ENCODE peak calls at places on chromosomes 11 and 22, in nine cellular contexts. D is aorta, V is psoas muscle, J is SJSA1, P is neural progenitor cell, O is esophagus squamous epithelium, L is BE2C, S is ovary, N is right atrium auricular region. T is an unnamed sample.
A peak's percentile ranks its signal among the peaks of the same experiment; 100 is the strongest.

GRCh38 chr22:20569059-20570058 is 61.9 kb downstream of the MED15 start:
- DNase-seq in D (peak; percentile 81), V (peak; percentile 89), J (peak; percentile 96), P (no peak), O (no peak), L (no peak), S (peak; percentile 70), N (peak; percentile 84), T (peak; percentile 93)

GRCh38 chr22:44337658-44338004 is 24.9 kb upstream of the SHISAL1 start:
- DNase-seq in D (peak; percentile 72), V (no peak), J (peak; percentile 75), P (peak; percentile 48), O (no peak), L (peak; percentile 73), S (peak; percentile 83), N (peak; percentile 76), T (no peak)

GRCh38 chr11:133896642-133897330 is 51.5 kb upstream of the SPATA19 start:
- DNase-seq in D (no peak), V (no peak), J (no peak), P (no peak), O (no peak), L (no peak), S (no peak), N (no peak), T (no peak)

GRCh38 chr11:14636119-14636518 is 7.5 kb upstream of the PDE3B start:
- DNase-seq in D (no peak), V (no peak), J (no peak), P (no peak), O (no peak), L (no peak), S (no peak), N (no peak), T (no peak)

GRCh38 chr11:1880746-1881441 is 10.8 kb downstream of the PRR33 start:
- DNase-seq in D (no peak), V (no peak), J (no peak), P (no peak), O (no peak), L (no peak), S (no peak), N (no peak), T (peak; percentile 58)

GRCh38 chr11:70168405-70168754 is 34.7 kb upstream of the FADD start:
- DNase-seq in D (no peak), V (no peak), J (no peak), P (no peak), O (no peak), L (no peak), S (no peak), N (no peak), T (no peak)

GRCh38 chr11:68528630-68529029 is 68.1 kb downstream of the PPP6R3 start:
- DNase-seq in D (no peak), V (no peak), J (no peak), P (no peak), O (no peak), L (no peak), S (no peak), N (no peak), T (no peak)

GRCh38 chr22:39267966-39268365 is 23.2 kb upstream of the PDGFB start:
- DNase-seq in D (no peak), V (no peak), J (no peak), P (no peak), O (no peak), L (no peak), S (no peak), N (no peak), T (no peak)

GRCh38 chr22:35230417-35230816 is 26.9 kb upstream of the HMGXB4 start:
- DNase-seq in D (no peak), V (no peak), J (no peak), P (no peak), O (no peak), L (no peak), S (no peak), N (no peak), T (no peak)

GRCh38 chr11:125372911-125373310 is 123.2 kb downstream of the FEZ1 start:
- DNase-seq in D (peak; percentile 18), V (no peak), J (no peak), P (no peak), O (no peak), L (no peak), S (no peak), N (no peak), T (no peak)

GRCh38 chr22:46234851-46235437 is 15.1 kb downstream of the CDPF1 start:
- DNase-seq in D (no peak), V (peak; percentile 28), J (no peak), P (no peak), O (no peak), L (no peak), S (no peak), N (no peak), T (no peak)
- H3K4me1 ChIP-seq in D (no peaks in the 10 kb centered on the region), V (peaks cover 17% of the 10 kb centered on the region), J (no peaks in the 10 kb centered on the region), P (no peaks in the 10 kb centered on the region), O (peaks cover 5% of the 10 kb centered on the region), L (peaks cover 6% of the 10 kb centered on the region), S (no peaks in the 10 kb centered on the region), N (peaks cover 28% of the 10 kb centered on the region), T (no peaks in the 10 kb centered on the region)

GRCh38 chr11:108853864-108854263 is 189.0 kb downstream of the DDX10 start:
- DNase-seq in D (no peak), V (no peak), J (no peak), P (peak; percentile 69), O (no peak), L (no peak), S (no peak), N (no peak), T (no peak)

GRCh38 chr11:108851781-108852180 is 186.9 kb downstream of the DDX10 start:
- DNase-seq in D (no peak), V (no peak), J (no peak), P (no peak), O (no peak), L (no peak), S (no peak), N (no peak), T (no peak)

GRCh38 chr11:108853151-108853550 is 188.3 kb downstream of the DDX10 start:
- DNase-seq in D (no peak), V (no peak), J (no peak), P (no peak), O (no peak), L (no peak), S (no peak), N (no peak), T (no peak)

GRCh38 chr11:108852701-108853100 is 187.8 kb downstream of the DDX10 start:
- DNase-seq in D (no peak), V (no peak), J (no peak), P (no peak), O (no peak), L (no peak), S (no peak), N (no peak), T (no peak)

DNA sequence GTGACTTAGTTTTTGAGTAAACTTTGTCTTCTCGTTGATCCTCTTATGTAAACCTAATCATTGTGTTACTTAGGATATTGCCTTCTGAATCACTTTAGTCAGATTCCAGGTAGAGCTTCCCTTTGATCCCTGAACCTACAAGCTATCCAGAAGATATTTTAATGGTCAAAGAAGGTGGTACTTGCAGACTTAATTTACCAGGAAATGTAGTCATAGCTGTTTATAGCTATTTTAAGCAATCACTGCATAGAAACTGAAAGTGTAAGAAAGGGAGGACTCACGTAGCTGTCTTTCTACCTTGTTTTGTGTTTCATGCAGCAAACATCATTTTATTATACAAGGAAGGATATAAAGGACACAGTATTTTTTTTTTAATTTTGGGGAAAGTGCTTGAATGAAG is 189.5 kb downstream of the DDX10 start:
- DNase-seq in D (no peak), V (no peak), J (no peak), P (no peak), O (no peak), L (no peak), S (no peak), N (no peak), T (no peak)
- H3K4me3 ChIP-seq in D (peak overlapping the region; percentile 59), V (peak overlapping the region; percentile 45), J (no peak overlapping the region), P (no peak overlapping the region), O (no peak overlapping the region), L (no peak overlapping the region), S (no peak overlapping the region), N (peak overlapping the region; percentile 7), T (peak overlapping the region; percentile 17)

DNA sequence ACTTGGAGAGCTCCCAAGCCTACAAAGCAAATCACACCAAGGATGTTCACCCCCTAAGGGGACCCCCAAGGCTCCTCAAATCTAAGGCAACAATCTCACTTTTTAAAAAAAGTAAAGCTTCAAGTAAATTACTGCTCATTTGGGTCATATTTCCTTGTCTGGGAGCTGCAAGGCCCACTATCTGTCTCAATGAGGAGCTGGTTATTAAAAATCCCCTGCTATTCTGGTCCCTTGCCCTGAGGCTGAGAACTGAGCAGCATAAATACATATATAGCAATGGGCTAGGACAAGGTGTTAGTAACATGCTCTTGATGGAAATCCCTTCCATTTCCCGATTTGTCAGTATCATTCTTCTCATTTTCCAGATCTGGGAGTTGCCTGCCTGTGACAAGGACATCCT is 119.3 kb downstream of the ETS1 start:
- DNase-seq in D (no peak), V (no peak), J (no peak), P (no peak), O (no peak), L (no peak), S (no peak), N (no peak), T (no peak)
- H3K27me3 ChIP-seq in D (no peaks in the 10 kb centered on the region), V (no peaks in the 10 kb centered on the region), J (no peaks in the 10 kb centered on the region), P (no peaks in the 10 kb centered on the region), O (no peaks in the 10 kb centered on the region), L (no peaks in the 10 kb centered on the region), S (no peaks in the 10 kb centered on the region), N (no peaks in the 10 kb centered on the region), T (no peaks in the 10 kb centered on the region)

GRCh38 chr11:46341454-46341853 is 5.8 kb upstream of the DGKZ start:
- DNase-seq in D (no peak), V (no peak), J (no peak), P (no peak), O (no peak), L (no peak), S (no peak), N (no peak), T (no peak)
- H3K4me1 ChIP-seq in D (no peaks in the 10 kb centered on the region), V (peaks cover 18% of the 10 kb centered on the region), J (peaks cover 5% of the 10 kb centered on the region), P (peaks cover 39% of the 10 kb centered on the region), O (peaks cover 67% of the 10 kb centered on the region), L (no peaks in the 10 kb centered on the region), S (peaks cover 7% of the 10 kb centered on the region), N (peaks cover 80% of the 10 kb centered on the region), T (peaks cover 45% of the 10 kb centered on the region)